ENCODE peak calls at places on chromosomes 2 and 18, in five cellular contexts. A is pancreas, H is Karpas-422, Z is tibial nerve, W is PC-9. T is an unnamed sample.

GRCh38 chr2:149767516-149767974 is 180.0 kb upstream of the MMADHC start:
- DNase-seq in Z (peak), H (no peak), W (no peak), A (no peak), T (no peak)

GRCh38 chr18:27769152-27769551 is 407.8 kb downstream of the CDH2 start:
- DNase-seq in Z (no peak), W (no peak), H (no peak), A (no peak), T (no peak)

GRCh38 chr18:43277164-43277600 is at the start of gene SYT4:
- DNase-seq in W (no peak), Z (peak), H (no peak), A (peak), T (no peak)

GRCh38 chr2:67394734-67395133 is 2.4 kb upstream of the ETAA1 start:
- DNase-seq in H (no peak), Z (no peak), W (peak), A (no peak), T (peak)

GRCh38 chr2:132645943-132646804 is 23.8 kb downstream of the LYPD1 start:
- DNase-seq in Z (no peak), W (no peak), A (no peak), H (peak), T (no peak)

GRCh38 chr2:232352511-232353091 is 25.9 kb upstream of the ALPP start:
- DNase-seq in A (peak), H (no peak), Z (no peak), W (no peak), T (no peak)

GRCh38 chr2:189534854-189535253 is 45.7 kb downstream of the SLC40A1 start:
- DNase-seq in W (peak), Z (no peak), A (no peak), H (no peak), T (no peak)

GRCh38 chr18:27500531-27500930 is 315.4 kb upstream of the CHST9 start:
- DNase-seq in A (no peak), W (no peak), Z (no peak), H (no peak), T (no peak)

GRCh38 chr2:168793596-168793995 is 8.8 kb upstream of the NOSTRIN start:
- DNase-seq in A (no peak), Z (no peak), W (no peak), H (no peak), T (no peak)

GRCh38 chr2:120999374-121000097 is 263.9 kb downstream of the GLI2 start:
- DNase-seq in A (no peak), W (no peak), Z (no peak), H (no peak), T (no peak)

GRCh38 chr2:84856785-84857184 is 24.1 kb downstream of the TRABD2A start:
- DNase-seq in W (no peak), A (no peak), Z (no peak), H (peak), T (no peak)

GRCh38 chr2:241129086-241129871 is 20.0 kb downstream of the PASK start:
- DNase-seq in W (no peak), A (no peak), Z (no peak), H (no peak), T (no peak)

GRCh38 chr2:241412144-241412543 is 56.1 kb downstream of the FARP2 start:
- DNase-seq in A (no peak), W (no peak), Z (no peak), H (peak), T (no peak)

GRCh38 chr18:75896865-75897264 is 469.4 kb upstream of the SMIM21 start:
- DNase-seq in W (no peak), A (no peak), H (no peak), Z (no peak), T (no peak)

GRCh38 chr2:188976545-188977268 is 2.5 kb downstream of the COL3A1 start:
- DNase-seq in H (peak), W (no peak), Z (no peak), A (no peak), T (peak)

GRCh38 chr2:80506563-80506962 is 202.0 kb upstream of the LRRTM1 start:
- DNase-seq in A (no peak), Z (no peak), H (no peak), W (no peak), T (no peak)

GRCh38 chr2:117714110-117714509 is 100.4 kb upstream of the DDX18 start:
- DNase-seq in W (no peak), H (no peak), A (no peak), Z (no peak), T (no peak)

GRCh38 chr2:37676274-37676673 is 4.8 kb upstream of the CDC42EP3 start:
- DNase-seq in Z (no peak), W (peak), A (no peak), H (no peak), T (peak)

GRCh38 chr2:127584516-127585033 is 49.1 kb downstream of the MYO7B start:
- DNase-seq in H (no peak), Z (no peak), W (no peak), A (no peak), T (no peak)

GRCh38 chr2:151638188-151638933 is 95.9 kb downstream of the NEB start:
- DNase-seq in Z (no peak), W (no peak), H (no peak), A (no peak), T (no peak)

GRCh38 chr2:238685713-238686112 is 162.2 kb upstream of the TWIST2 start:
- DNase-seq in W (no peak), H (no peak), A (no peak), Z (no peak), T (no peak)

GRCh38 chr2:176729706-176730569 is 460.7 kb downstream of the MTX2 start:
- DNase-seq in W (no peak), A (peak), Z (peak), H (no peak), T (no peak)

GRCh38 chr2:213238753-213239591 is 45.3 kb upstream of the SPAG16 start:
- DNase-seq in H (no peak), A (no peak), Z (peak), W (peak), T (peak)

GRCh38 chr2:20617081-20617575 is 33.8 kb downstream of the HS1BP3 start:
- DNase-seq in A (peak), Z (peak), W (no peak), H (no peak), T (no peak)

GRCh38 chr2:20618886-20619521 is 31.9 kb downstream of the HS1BP3 start:
- DNase-seq in H (no peak), A (peak), Z (no peak), W (no peak), T (no peak)

GRCh38 chr2:20617892-20618467 is 32.9 kb downstream of the HS1BP3 start:
- DNase-seq in Z (peak), H (no peak), W (peak), A (peak), T (peak)

GRCh38 chr2:20619624-20620024 is 31.3 kb downstream of the HS1BP3 start:
- DNase-seq in A (peak), W (no peak), H (no peak), Z (no peak), T (no peak)

DNA sequence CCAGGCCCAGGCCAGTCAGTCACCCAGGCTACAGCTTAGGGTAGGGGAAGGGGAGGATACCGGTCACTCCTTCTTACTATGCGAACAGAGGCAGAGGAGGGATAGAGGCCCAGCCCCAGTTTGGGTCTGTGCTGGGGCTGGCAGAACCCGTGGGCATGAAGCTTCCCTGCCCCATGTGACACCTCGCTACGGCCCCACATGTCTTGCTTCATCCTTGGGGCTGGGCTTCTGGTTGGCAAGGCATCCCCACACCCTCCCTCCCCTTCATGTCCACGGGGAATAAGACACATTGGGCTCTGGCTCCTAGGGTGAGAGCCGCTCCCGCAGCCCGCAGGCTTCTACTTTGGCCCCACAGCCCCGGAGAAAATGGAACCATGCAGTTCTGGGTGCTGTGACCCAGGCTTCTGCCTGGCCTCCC is 32.4 kb downstream of the HS1BP3 start:
- DNase-seq in Z (no peak), H (no peak), W (no peak), A (no peak), T (no peak)
- H3K27ac ChIP-seq in Z (peak), H (no peak), W (peak), A (peak), T (peak)

DNA sequence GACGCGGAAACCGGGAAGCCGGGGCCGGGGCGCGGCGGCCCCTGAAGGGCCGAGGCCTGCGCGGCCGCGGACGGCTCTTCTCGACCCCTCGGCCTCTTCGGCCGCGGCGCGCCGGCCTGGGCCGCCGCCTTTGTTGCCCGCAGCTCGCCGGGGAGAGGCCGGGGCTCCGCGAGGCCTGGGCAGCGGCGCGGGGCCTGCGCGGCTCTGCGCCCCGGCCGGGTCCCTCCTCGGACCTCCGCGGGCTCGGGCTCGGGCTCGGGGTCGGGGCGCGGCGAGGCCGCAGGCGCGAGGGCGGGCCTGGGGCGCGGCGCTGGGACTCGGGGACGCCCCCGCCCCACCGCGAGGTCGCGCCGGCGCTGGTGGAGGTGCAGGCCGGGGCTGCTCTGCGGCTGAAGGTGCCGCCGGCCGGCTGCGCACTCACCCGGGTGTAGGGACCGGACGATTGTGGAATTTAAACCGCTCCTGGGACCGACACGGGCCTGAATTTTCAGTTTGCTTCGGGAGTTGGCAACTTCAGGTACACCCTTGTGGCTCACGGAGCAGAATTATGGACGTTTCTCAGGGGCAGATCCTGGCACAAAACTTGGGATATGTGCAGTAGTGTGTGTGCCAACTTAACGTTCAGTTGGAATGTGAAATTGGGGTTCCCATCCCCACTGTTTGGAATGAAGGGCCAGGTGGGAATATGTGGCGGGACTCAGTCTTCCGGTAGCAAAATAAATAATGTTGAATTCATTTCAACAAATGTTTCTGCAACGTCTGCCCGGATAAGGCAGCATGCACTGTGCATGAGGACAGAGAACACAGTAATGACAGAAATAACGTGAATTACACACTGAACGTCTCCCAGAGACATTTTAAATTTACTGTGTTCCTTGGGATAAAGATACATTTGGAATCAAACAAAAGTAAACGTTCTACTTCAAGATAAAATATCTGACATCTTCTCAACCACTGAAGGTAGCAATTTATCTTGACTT is 796 bp downstream of the SOCS6 start:
- DNase-seq in W (no peak), H (no peak), A (peak), Z (no peak), T (no peak)
- H3K27ac ChIP-seq in W (peak), H (no peak), A (no peak), Z (peak), T (peak)

GRCh38 chr18:62766266-62766665 is 50.9 kb downstream of the PHLPP1 start:
- DNase-seq in Z (no peak), H (no peak), A (no peak), W (no peak), T (no peak)

GRCh38 chr18:62760403-62760734 is 45.0 kb downstream of the PHLPP1 start:
- DNase-seq in W (no peak), Z (no peak), A (no peak), H (no peak), T (no peak)

GRCh38 chr18:62759704-62760402 is 44.5 kb downstream of the PHLPP1 start:
- DNase-seq in A (no peak), Z (no peak), W (peak), H (no peak), T (no peak)

GRCh38 chr18:62767321-62767720 is 52.0 kb downstream of the PHLPP1 start:
- DNase-seq in H (no peak), W (peak), A (no peak), Z (no peak), T (peak)

DNA sequence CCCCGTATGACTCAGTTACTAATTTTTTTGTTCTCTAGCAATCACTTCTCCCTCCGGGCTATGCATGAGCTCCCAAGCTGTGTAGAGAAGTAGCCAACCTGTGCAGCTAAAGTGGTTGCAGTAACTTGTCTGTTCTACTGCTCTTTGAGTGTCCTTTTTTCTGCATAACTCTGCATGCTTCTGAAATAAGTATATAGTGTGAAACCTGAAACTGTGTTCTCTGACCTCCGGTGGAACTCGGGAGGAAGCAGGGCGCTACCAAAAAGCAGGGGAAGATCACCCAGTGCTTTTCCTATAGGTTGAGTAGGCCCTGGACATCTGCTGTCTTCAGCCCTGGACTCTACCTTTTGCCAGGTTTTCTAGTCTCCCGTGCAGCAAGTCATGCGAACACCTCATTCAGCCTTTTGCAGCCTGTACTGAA is 47.8 kb downstream of the PHLPP1 start:
- DNase-seq in W (peak), H (no peak), A (no peak), Z (no peak), T (no peak)
- H3K27ac ChIP-seq in W (peak), H (no peak), A (no peak), Z (no peak), T (no peak)

DNA sequence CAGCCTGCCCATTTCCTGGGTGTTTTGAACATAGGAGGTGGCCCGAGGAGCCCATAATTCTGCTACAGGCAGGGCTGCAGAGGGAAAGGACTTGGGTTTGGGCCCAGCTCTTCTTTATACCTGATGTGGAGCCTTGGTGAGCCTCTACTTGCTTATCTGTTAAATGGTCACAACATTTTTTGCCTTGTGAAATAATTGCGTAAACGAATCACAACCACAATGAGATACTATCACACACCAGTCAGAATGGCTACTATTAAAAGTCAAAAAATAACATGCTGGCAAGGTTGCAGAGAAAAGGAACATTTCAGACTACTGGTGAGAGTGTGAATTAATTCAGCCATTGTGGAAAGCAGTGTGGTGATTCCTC is 4.1 kb upstream of the FABP1 start:
- DNase-seq in W (no peak), H (no peak), A (no peak), Z (no peak), T (no peak)
- H3K27ac ChIP-seq in W (no peak), H (no peak), A (no peak), Z (no peak), T (no peak)

GRCh38 chr2:169868951-169869350 is 41.7 kb downstream of the UBR3 start:
- DNase-seq in Z (no peak), W (no peak), A (no peak), H (no peak), T (no peak)
- H3K27ac ChIP-seq in Z (no peak), W (no peak), A (no peak), H (no peak), T (no peak)

T was measured in SJSA1.